ENCODE peak calls at places on chromosomes 4 and X, in eight cellular contexts. One of them, this sample, is unnamed.

GRCh38 chrX:45771114-45771513 is 570.4 kb upstream of the DIPK2B start:
- DNase-seq in A172: peak; percentile 98
- DNase-seq in left lung: peak; percentile 42
- DNase-seq in PC-3: peak; percentile 96
- DNase-seq in substantia nigra: no peak
- DNase-seq in NCI-H1417 treated with DMSO at 0.1 percent for 48 hours: no peak
- DNase-seq in stimulated activated effector memory CD8-positive, alpha-beta T cell treated with anti-CD3 and anti-CD28 coated beads, Interleukin-12 subunit alpha, Interleukin-12 subunit beta, amount 100 ng/mL, for 72 hours: no peak
- DNase-seq in tibial artery: peak; percentile 25
- DNase-seq in this sample: peak; percentile 86

GRCh38 chr4:110586137-110586850 is 36.6 kb downstream of the PITX2 start:
- DNase-seq in PC-3: peak; percentile 72
- DNase-seq in substantia nigra: no peak
- DNase-seq in tibial artery: no peak
- DNase-seq in stimulated activated effector memory CD8-positive, alpha-beta T cell treated with anti-CD3 and anti-CD28 coated beads, Interleukin-12 subunit alpha, Interleukin-12 subunit beta, amount 100 ng/mL, for 72 hours: no peak
- DNase-seq in NCI-H1417 treated with DMSO at 0.1 percent for 48 hours: no peak
- DNase-seq in A172: peak; percentile 63
- DNase-seq in left lung: no peak
- DNase-seq in this sample: no peak

GRCh38 chr4:13248621-13249298 is 235.4 kb downstream of the RAB28 start:
- DNase-seq in tibial artery: no peak
- DNase-seq in PC-3: peak; percentile 9
- DNase-seq in A172: no peak
- DNase-seq in NCI-H1417 treated with DMSO at 0.1 percent for 48 hours: no peak
- DNase-seq in substantia nigra: no peak
- DNase-seq in left lung: no peak
- DNase-seq in stimulated activated effector memory CD8-positive, alpha-beta T cell treated with anti-CD3 and anti-CD28 coated beads, Interleukin-12 subunit alpha, Interleukin-12 subunit beta, amount 100 ng/mL, for 72 hours: no peak
- DNase-seq in this sample: no peak

GRCh38 chr4:140296335-140296753 is 77.1 kb upstream of the SCOC start:
- DNase-seq in substantia nigra: no peak
- DNase-seq in A172: peak; percentile 86
- DNase-seq in NCI-H1417 treated with DMSO at 0.1 percent for 48 hours: peak; percentile 27
- DNase-seq in stimulated activated effector memory CD8-positive, alpha-beta T cell treated with anti-CD3 and anti-CD28 coated beads, Interleukin-12 subunit alpha, Interleukin-12 subunit beta, amount 100 ng/mL, for 72 hours: no peak
- DNase-seq in left lung: no peak
- DNase-seq in tibial artery: peak; percentile 88
- DNase-seq in PC-3: peak; percentile 56
- DNase-seq in this sample: peak; percentile 71

GRCh38 chrX:44735498-44735897 is 108.3 kb upstream of the DUSP21 start:
- DNase-seq in A172: no peak
- DNase-seq in left lung: no peak
- DNase-seq in tibial artery: no peak
- DNase-seq in PC-3: peak; percentile 8
- DNase-seq in NCI-H1417 treated with DMSO at 0.1 percent for 48 hours: no peak
- DNase-seq in substantia nigra: no peak
- DNase-seq in stimulated activated effector memory CD8-positive, alpha-beta T cell treated with anti-CD3 and anti-CD28 coated beads, Interleukin-12 subunit alpha, Interleukin-12 subunit beta, amount 100 ng/mL, for 72 hours: no peak
- DNase-seq in this sample: no peak

GRCh38 chr4:53014368-53014767 is 152.3 kb downstream of the RASL11B start:
- DNase-seq in stimulated activated effector memory CD8-positive, alpha-beta T cell treated with anti-CD3 and anti-CD28 coated beads, Interleukin-12 subunit alpha, Interleukin-12 subunit beta, amount 100 ng/mL, for 72 hours: no peak
- DNase-seq in tibial artery: no peak
- DNase-seq in left lung: no peak
- DNase-seq in substantia nigra: no peak
- DNase-seq in A172: no peak
- DNase-seq in NCI-H1417 treated with DMSO at 0.1 percent for 48 hours: no peak
- DNase-seq in PC-3: no peak
- DNase-seq in this sample: no peak

GRCh38 chrX:2928127-2928582 is 984 bp downstream of the ARSD start:
- DNase-seq in stimulated activated effector memory CD8-positive, alpha-beta T cell treated with anti-CD3 and anti-CD28 coated beads, Interleukin-12 subunit alpha, Interleukin-12 subunit beta, amount 100 ng/mL, for 72 hours: no peak
- DNase-seq in PC-3: no peak
- DNase-seq in left lung: peak; percentile 77
- DNase-seq in A172: no peak
- DNase-seq in tibial artery: peak; percentile 35
- DNase-seq in NCI-H1417 treated with DMSO at 0.1 percent for 48 hours: no peak
- DNase-seq in substantia nigra: peak; percentile 1
- DNase-seq in this sample: no peak

GRCh38 chrX:32137525-32137924 is 1065.7 kb upstream of the FTHL17 start:
- DNase-seq in PC-3: no peak
- DNase-seq in A172: peak; percentile 20
- DNase-seq in tibial artery: no peak
- DNase-seq in NCI-H1417 treated with DMSO at 0.1 percent for 48 hours: no peak
- DNase-seq in substantia nigra: no peak
- DNase-seq in left lung: no peak
- DNase-seq in stimulated activated effector memory CD8-positive, alpha-beta T cell treated with anti-CD3 and anti-CD28 coated beads, Interleukin-12 subunit alpha, Interleukin-12 subunit beta, amount 100 ng/mL, for 72 hours: no peak
- DNase-seq in this sample: peak; percentile 58

GRCh38 chrX:136847874-136848273 is 32.7 kb downstream of the RBMX start:
- DNase-seq in NCI-H1417 treated with DMSO at 0.1 percent for 48 hours: no peak
- DNase-seq in substantia nigra: no peak
- DNase-seq in A172: no peak
- DNase-seq in tibial artery: no peak
- DNase-seq in left lung: no peak
- DNase-seq in PC-3: no peak
- DNase-seq in stimulated activated effector memory CD8-positive, alpha-beta T cell treated with anti-CD3 and anti-CD28 coated beads, Interleukin-12 subunit alpha, Interleukin-12 subunit beta, amount 100 ng/mL, for 72 hours: no peak
- DNase-seq in this sample: no peak

GRCh38 chr4:174873931-174874330 is 44.2 kb upstream of the ADAM29 start:
- DNase-seq in tibial artery: no peak
- DNase-seq in A172: peak; percentile 25
- DNase-seq in PC-3: peak; percentile 63
- DNase-seq in substantia nigra: no peak
- DNase-seq in stimulated activated effector memory CD8-positive, alpha-beta T cell treated with anti-CD3 and anti-CD28 coated beads, Interleukin-12 subunit alpha, Interleukin-12 subunit beta, amount 100 ng/mL, for 72 hours: no peak
- DNase-seq in NCI-H1417 treated with DMSO at 0.1 percent for 48 hours: no peak
- DNase-seq in left lung: no peak
- DNase-seq in this sample: no peak